ENCODE peak calls at places on chromosomes 5 and 9, in seven cellular contexts. R is tibial nerve, S is natural killer cell, K is nephron progenitor cell, L is dorsolateral prefrontal cortex, D is fibroblast of pulmonary artery, F is endodermal cell. W is an unnamed sample.

GRCh38 chr5:15452780-15453179 is 47.2 kb upstream of the FBXL7 start:
- DNase-seq in R (no peak), S (no peak), K (no peak), L (no peak), D (peak; percentile 48), F (no peak), W (no peak)

GRCh38 chr5:35773936-35774335 is 82.8 kb upstream of the IL7R start:
- DNase-seq in R (no peak), S (no peak), K (no peak), L (no peak), D (no peak), F (no peak), W (no peak)

GRCh38 chr5:80977764-80978163 is 17.6 kb downstream of the RASGRF2 start:
- DNase-seq in R (no peak), S (no peak), K (no peak), L (no peak), D (no peak), F (no peak), W (no peak)

GRCh38 chr9:101738566-101739183 is at the start of gene GRIN3A:
- DNase-seq in R (no peak), S (no peak), K (peak; percentile 61), L (peak; percentile 74), D (no peak), F (peak; percentile 82), W (peak; percentile 67)

GRCh38 chr5:105849701-105850100 is 1821.0 kb downstream of the EFNA5 start:
- DNase-seq in R (no peak), S (no peak), K (no peak), L (no peak), D (no peak), F (no peak), W (no peak)

GRCh38 chr9:137988051-137988450 is 110.5 kb downstream of the CACNA1B start:
- DNase-seq in R (no peak), S (no peak), K (no peak), L (peak; percentile 16), D (no peak), F (no peak), W (no peak)

GRCh38 chr9:88426651-88427050 is 38.4 kb downstream of the SPIN1 start:
- DNase-seq in R (no peak), S (no peak), K (no peak), L (no peak), D (no peak), F (no peak), W (no peak)

GRCh38 chr5:88833371-88834107 is 49.4 kb downstream of the MEF2C start:
- DNase-seq in R (no peak), S (no peak), K (no peak), L (no peak), D (peak; percentile 89), F (no peak), W (no peak)

GRCh38 chr5:170597109-170597741 is 93.4 kb downstream of the KCNIP1 start:
- DNase-seq in R (peak; percentile 33), S (no peak), K (no peak), L (no peak), D (no peak), F (no peak), W (no peak)

GRCh38 chr5:28576022-28576421 is 1537.6 kb upstream of the CDH9 start:
- DNase-seq in R (no peak), S (no peak), K (no peak), L (no peak), D (peak; percentile 25), F (no peak), W (no peak)
- TF ChIP-seq CTCF in R (no peak), S (no peak), K (no peak), L (no peak), D (peak; percentile 40), F (peak; percentile 78), W (no peak)

GRCh38 chr9:1032181-1032580 is 18.0 kb upstream of the DMRT2 start:
- DNase-seq in R (no peak), S (no peak), K (no peak), L (no peak), D (no peak), F (no peak), W (no peak)
- TF ChIP-seq CTCF in R (no peak), S (no peak), K (no peak), L (no peak), D (no peak), F (no peak), W (no peak)

GRCh38 chr5:74915488-74915887 is 49.3 kb upstream of the FAM169A start:
- DNase-seq in R (no peak), S (no peak), K (no peak), L (no peak), D (no peak), F (no peak), W (no peak)

GRCh38 chr5:74916831-74917710 is 50.9 kb upstream of the FAM169A start:
- DNase-seq in R (no peak), S (no peak), K (no peak), L (no peak), D (no peak), F (no peak), W (no peak)

GRCh38 chr5:74919041-74919440 is 52.9 kb upstream of the FAM169A start:
- DNase-seq in R (no peak), S (no peak), K (no peak), L (no peak), D (no peak), F (no peak), W (no peak)

GRCh38 chr5:74918232-74918669 is 52.1 kb upstream of the FAM169A start:
- DNase-seq in R (no peak), S (no peak), K (no peak), L (no peak), D (no peak), F (no peak), W (no peak)

GRCh38 chr5:74919487-74919886 is 53.3 kb upstream of the FAM169A start:
- DNase-seq in R (no peak), S (no peak), K (peak; percentile 18), L (no peak), D (peak; percentile 76), F (peak; percentile 55), W (no peak)
- TF ChIP-seq CTCF in R (peak; percentile 55), S (peak; percentile 83), K (peak; percentile 48), L (peak; percentile 69), D (peak; percentile 56), F (peak; percentile 81), W (peak; percentile 76)

GRCh38 chr5:78979899-78980298 is 5.2 kb downstream of the ARSB start:
- DNase-seq in R (no peak), S (no peak), K (no peak), L (no peak), D (no peak), F (no peak), W (no peak)

GRCh38 chr5:78983601-78984000 is 1.5 kb downstream of the ARSB start:
- DNase-seq in R (no peak), S (no peak), K (no peak), L (no peak), D (no peak), F (peak; percentile 43), W (no peak)

GRCh38 chr5:78985407-78986223 is 505 bp upstream of the ARSB start:
- DNase-seq in R (peak; percentile 24), S (peak; percentile 46), K (peak; percentile 12), L (peak; percentile 63), D (peak; percentile 44), F (peak; percentile 45), W (no peak)

GRCh38 chr5:78984611-78985406 is at the start of gene ARSB:
- DNase-seq in R (peak; percentile 76), S (peak; percentile 76), K (peak; percentile 89), L (peak; percentile 86), D (peak; percentile 81), F (peak; percentile 96), W (peak; percentile 87)

DNA sequence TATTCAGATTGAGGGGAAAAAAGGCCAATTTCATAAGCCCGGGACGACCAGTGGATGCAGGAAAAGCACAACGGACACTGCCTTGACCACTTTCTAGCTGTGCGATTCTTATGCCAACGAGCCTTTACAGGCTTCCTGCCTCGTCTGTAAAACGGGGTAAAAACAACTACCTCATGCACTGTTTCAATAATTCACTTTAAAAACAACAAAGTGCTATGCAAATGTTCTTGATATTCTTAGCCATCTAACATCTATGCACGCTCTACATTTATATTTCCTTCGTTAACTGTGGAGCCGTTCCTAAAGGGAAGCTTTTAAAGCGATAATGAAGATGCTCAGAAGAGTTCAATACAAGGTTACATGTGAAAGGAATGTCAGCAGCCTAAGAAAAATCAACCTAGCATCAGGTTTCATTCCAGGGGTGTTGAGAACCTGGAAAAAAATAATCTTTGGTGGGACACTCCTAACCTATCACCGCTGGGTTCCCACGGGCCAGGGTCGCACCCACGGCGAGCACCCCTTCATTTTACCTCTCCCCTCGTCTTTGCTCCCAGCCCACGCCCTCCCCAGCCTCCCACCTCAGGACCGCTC is 995 bp downstream of the ARSB start:
- DNase-seq in R (no peak), S (no peak), K (no peak), L (no peak), D (no peak), F (peak; percentile 50), W (no peak)
- TF ChIP-seq CTCF in R (no peak), S (no peak), K (no peak), L (peak; percentile 42), D (no peak), F (no peak), W (no peak)

GRCh38 chr9:131545786-131546335 is 538 bp downstream of the PRRT1B start:
- DNase-seq in R (no peak), S (no peak), K (no peak), L (no peak), D (no peak), F (no peak), W (no peak)

GRCh38 chr9:131552030-131552429 is 6.7 kb downstream of the PRRT1B start:
- DNase-seq in R (no peak), S (no peak), K (no peak), L (no peak), D (no peak), F (no peak), W (no peak)

GRCh38 chr9:131543141-131543540 is 2.2 kb upstream of the PRRT1B start:
- DNase-seq in R (no peak), S (no peak), K (no peak), L (no peak), D (no peak), F (no peak), W (no peak)

GRCh38 chr9:131545003-131545785 is at the start of gene PRRT1B:
- DNase-seq in R (no peak), S (no peak), K (no peak), L (no peak), D (no peak), F (no peak), W (no peak)

DNA sequence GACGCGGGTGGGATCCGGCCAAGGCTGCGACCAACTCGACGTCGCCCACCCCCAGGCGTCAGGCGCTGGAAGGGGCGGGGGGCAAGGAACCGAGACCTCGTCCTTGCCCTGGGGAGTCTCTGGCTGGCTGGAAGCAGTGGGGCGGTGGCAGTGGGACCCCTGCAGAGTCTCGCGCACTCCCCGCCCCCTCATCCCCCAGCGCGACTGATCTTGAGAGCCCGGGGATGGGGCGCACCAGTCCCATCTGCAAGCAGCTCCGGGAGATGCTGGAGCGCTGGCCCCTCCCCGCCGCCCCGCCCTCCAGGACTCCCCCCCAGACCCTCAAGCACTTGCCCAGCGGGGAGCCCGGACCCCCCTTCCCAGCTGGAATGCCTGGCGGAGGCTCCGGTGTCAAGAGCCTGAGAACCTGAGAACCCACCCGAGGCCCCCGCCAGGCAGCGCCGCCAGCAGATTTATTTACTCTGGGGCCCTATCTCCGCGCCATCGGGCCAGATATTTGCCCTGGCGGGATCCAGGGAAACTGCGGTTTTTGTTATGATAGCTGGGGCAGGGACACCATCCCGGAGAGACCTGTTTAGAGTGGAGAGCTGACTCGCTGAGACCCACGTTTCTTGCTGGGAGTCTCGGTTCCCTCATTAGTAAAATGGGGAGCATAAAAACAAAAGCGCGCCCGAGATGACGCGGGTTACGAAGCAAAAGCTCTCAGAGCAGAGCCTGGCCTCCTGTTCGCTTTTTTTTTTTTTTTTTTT is 1.2 kb downstream of the PRRT1B start:
- DNase-seq in R (no peak), S (no peak), K (peak; percentile 32), L (no peak), D (no peak), F (peak; percentile 65), W (no peak)
- TF ChIP-seq CTCF in R (no peak), S (no peak), K (no peak), L (no peak), D (no peak), F (peak; percentile 49), W (no peak)

W was measured in endothelial cell.